ENCODE peak calls at places on chromosomes 2 and 18, in eight cellular contexts. A is fibroblast of lung, Q is upper lobe of right lung, C is AG04450, Z is hepatocyte, V is heart right ventricle, G is heart left ventricle, I is H1. H is an unnamed sample.

GRCh38 chr18:3262234-3263171 is 570 bp downstream of the MYL12B start:
- DNase-seq in A (peak), Q (no peak), G (no peak), C (no peak), Z (peak), I (peak), V (no peak), H (peak)

GRCh38 chr18:3671181-3671580 is 221.2 kb downstream of the TGIF1 start:
- DNase-seq in C (no peak), V (no peak), G (no peak), Q (no peak), I (no peak), Z (no peak), A (no peak), H (no peak)

GRCh38 chr2:108586116-108586515 is 51.8 kb downstream of the LIMS1 start:
- DNase-seq in G (no peak), A (peak), V (no peak), Q (no peak), I (no peak), C (no peak), Z (no peak), H (peak)

GRCh38 chr2:864501-865106 is 86.0 kb upstream of the SNTG2 start:
- DNase-seq in I (no peak), G (no peak), V (no peak), C (no peak), Z (no peak), A (no peak), Q (peak), H (no peak)

GRCh38 chr2:120638450-120638849 is 97.2 kb upstream of the GLI2 start:
- DNase-seq in I (no peak), A (no peak), Z (no peak), C (no peak), V (no peak), Q (no peak), G (no peak), H (no peak)

GRCh38 chr2:27262379-27263286 is at the start of gene SLC30A3:
- DNase-seq in A (no peak), Q (peak), G (peak), C (no peak), Z (peak), I (peak), V (peak), H (no peak)

GRCh38 chr2:27078267-27079194 is at the start of gene EMILIN1:
- DNase-seq in A (peak), Z (peak), V (peak), G (peak), I (peak), Q (peak), C (peak), H (no peak)

GRCh38 chr2:191341436-191341835 is 96.2 kb downstream of the MYO1B start:
- DNase-seq in Z (no peak), Q (no peak), G (no peak), I (no peak), V (no peak), C (no peak), A (no peak), H (no peak)

GRCh38 chr2:47065771-47066380 is 89.2 kb downstream of the STPG4 start:
- DNase-seq in A (peak), I (no peak), V (no peak), G (peak), Z (no peak), Q (no peak), C (peak), H (peak)

GRCh38 chr2:219309278-219309677 is at the start of gene PTPRN:
- DNase-seq in I (peak), C (peak), Z (peak), G (no peak), V (no peak), Q (peak), A (peak), H (no peak)

GRCh38 chr18:59085797-59086196 is 53.9 kb upstream of the SEC11C start:
- DNase-seq in Z (peak), A (peak), V (no peak), Q (no peak), G (no peak), I (no peak), C (no peak), H (no peak)

GRCh38 chr2:157792345-157793052 is 83.6 kb downstream of the ACVR1 start:
- DNase-seq in I (no peak), V (no peak), Z (no peak), G (no peak), Q (no peak), A (peak), C (peak), H (peak)

GRCh38 chr2:8317419-8317818 is 364.4 kb upstream of the ID2 start:
- DNase-seq in Q (no peak), C (no peak), I (no peak), G (no peak), V (no peak), A (no peak), Z (no peak), H (no peak)

GRCh38 chr2:10079192-10079930 is 850 bp downstream of the CYS1 start:
- DNase-seq in C (no peak), Q (no peak), Z (peak), A (peak), G (no peak), I (peak), V (no peak), H (peak)

GRCh38 chr2:8455236-8456148 is 226.4 kb upstream of the ID2 start:
- DNase-seq in G (no peak), A (no peak), Z (no peak), I (no peak), C (no peak), V (no peak), Q (no peak), H (no peak)

GRCh38 chr18:73462092-73462491 is 594.3 kb upstream of the NETO1 start:
- DNase-seq in V (peak), G (no peak), Z (no peak), I (no peak), C (peak), Q (no peak), A (peak), H (peak)

GRCh38 chr2:31886700-31887099 is 124.1 kb downstream of the MEMO1 start:
- DNase-seq in Z (peak), C (no peak), Q (no peak), A (no peak), G (no peak), I (no peak), V (no peak), H (peak)

GRCh38 chr2:171365232-171365631 is 68.6 kb downstream of the METTL8 start:
- DNase-seq in Q (no peak), Z (no peak), C (no peak), A (peak), G (no peak), V (no peak), I (no peak), H (peak)

GRCh38 chr2:234579231-234579962 is 82.5 kb upstream of the ARL4C start:
- DNase-seq in C (no peak), I (no peak), Q (no peak), A (peak), G (no peak), V (no peak), Z (no peak), H (peak)

GRCh38 chr2:24855703-24856102 is 62.5 kb downstream of the CENPO start:
- DNase-seq in A (peak), G (no peak), I (no peak), Q (peak), Z (peak), V (no peak), C (no peak), H (no peak)

DNA sequence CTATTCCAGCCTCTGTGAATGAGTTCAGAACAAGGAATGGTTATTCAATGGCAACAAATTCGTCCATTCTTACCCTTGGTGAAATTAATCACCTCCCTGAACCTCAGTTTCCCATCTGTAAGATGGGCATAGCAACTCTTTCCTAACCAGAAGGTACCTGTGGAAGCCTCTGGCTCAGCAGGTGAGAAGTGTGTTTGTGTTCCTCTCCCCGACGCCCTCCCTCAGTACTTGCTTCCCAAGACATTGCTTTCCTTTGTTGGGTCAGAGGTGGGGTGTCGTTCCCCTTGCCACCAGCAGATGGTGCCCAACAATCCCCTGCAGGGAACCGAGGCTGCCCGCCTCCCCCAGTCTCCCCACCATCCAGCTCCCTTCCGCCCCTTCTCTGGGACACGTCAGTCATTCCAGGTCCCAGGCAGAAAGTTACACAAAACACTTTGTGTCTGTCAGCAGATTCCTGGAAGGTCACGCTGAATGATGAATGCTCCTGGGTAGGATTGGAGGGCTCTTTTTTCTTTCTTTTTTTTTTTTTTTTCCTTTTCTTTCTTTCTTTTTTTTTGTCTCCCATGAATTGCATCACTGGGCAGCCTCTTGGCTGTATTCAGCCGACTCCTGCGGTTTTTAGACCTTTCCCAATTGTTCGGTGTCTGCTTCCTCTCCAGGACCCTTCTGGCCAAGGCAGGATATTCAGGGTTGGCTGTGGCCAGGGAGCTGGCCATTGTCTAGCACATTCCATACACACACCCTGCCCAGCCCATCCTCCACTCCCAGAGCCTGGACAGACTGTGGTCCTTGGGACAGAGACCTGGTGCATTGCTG is 117.3 kb downstream of the LPIN1 start:
- DNase-seq in A (peak), Z (peak), I (peak), G (peak), Q (peak), V (peak), C (peak), H (peak)
- TF ChIP-seq CTCF in A (peak), Z (peak), I (peak), G (peak), Q (peak), V (peak), C (peak), H (peak)

DNA sequence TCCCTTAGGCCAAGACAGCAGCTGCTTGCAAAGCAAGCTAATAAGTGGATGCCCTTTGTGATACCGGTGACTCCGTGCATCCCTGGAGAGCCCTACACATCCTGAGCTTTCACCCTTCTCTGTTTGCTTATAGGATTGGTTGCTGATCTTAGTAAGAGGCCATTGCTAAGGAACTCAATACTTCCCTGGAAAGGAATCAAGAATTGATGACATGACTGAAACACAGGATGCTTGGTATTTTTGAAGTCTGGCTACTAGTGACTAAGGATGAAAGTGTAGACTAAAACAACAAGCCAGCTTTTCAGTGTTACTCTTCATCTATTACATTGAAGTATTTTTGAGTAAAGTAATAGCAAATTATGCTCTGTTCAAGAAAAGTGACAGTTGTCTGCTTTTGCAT is 123.0 kb upstream of the SERPINE2 start:
- DNase-seq in A (peak), G (no peak), C (peak), V (no peak), Z (no peak), I (peak), Q (no peak), H (peak)
- H3K27ac ChIP-seq in A (no peak), G (no peak), C (no peak), V (no peak), Z (no peak), I (no peak), Q (no peak), H (no peak)

GRCh38 chr2:159773426-159773825 is 24.6 kb downstream of the CD302 start:
- DNase-seq in Z (no peak), Q (no peak), C (no peak), I (no peak), V (no peak), G (no peak), A (no peak), H (peak)

GRCh38 chr2:159773876-159774275 is 24.1 kb downstream of the CD302 start:
- DNase-seq in I (no peak), Q (no peak), C (no peak), G (no peak), A (no peak), Z (no peak), V (no peak), H (no peak)

GRCh38 chr2:159774370-159774990 is 23.5 kb downstream of the CD302 start:
- DNase-seq in V (no peak), Z (no peak), I (no peak), A (no peak), C (no peak), G (no peak), Q (no peak), H (no peak)

GRCh38 chr2:159776321-159776720 is 21.7 kb downstream of the CD302 start:
- DNase-seq in Z (no peak), C (no peak), G (no peak), V (no peak), Q (no peak), A (no peak), I (no peak), H (no peak)

DNA sequence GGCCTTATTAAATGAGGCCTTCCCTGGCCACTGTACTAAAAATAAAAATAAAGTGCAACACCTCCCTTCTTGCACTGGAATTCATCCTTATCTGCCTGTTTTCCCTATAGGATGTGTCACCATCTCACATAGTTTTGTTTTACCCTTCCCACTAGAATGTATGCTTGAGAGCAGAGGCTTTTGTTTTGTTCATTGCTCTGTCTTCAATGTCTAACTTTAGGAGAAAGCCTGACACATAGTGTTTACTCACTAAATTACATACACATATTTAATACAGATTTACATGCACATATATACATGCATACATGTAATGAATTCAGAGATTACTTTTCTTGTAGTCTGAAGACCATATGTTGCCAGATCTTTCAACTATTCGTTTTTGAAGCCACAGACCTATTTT is 23.0 kb downstream of the CD302 start:
- DNase-seq in I (no peak), Q (no peak), A (no peak), V (no peak), Z (no peak), G (no peak), C (no peak), H (no peak)
- TF ChIP-seq CTCF in I (no peak), Q (no peak), A (no peak), V (no peak), Z (no peak), G (no peak), C (no peak), H (peak)

GRCh38 chr18:21000667-21001066 is 110.9 kb downstream of the ROCK1 start:
- DNase-seq in Z (no peak), A (peak), G (no peak), C (no peak), I (no peak), Q (no peak), V (no peak), H (peak)

DNA sequence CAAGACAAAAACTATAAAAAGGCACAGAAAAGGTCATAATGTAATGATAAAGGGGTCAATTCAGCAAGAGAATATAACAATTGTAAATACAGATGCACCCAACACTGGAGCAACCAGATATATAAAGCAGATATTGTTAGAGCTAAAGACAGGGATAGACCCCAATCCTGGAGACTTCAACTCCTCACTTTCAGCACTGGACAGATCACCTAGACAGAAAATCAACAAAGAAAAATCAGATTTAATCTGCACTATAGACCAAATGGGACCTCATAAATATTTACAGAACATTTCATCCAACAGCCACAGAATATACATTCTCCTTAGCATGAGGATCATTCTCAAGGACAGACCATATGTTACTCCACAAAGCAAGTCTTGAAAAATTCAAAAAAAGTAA is 114.2 kb downstream of the ROCK1 start:
- DNase-seq in Z (no peak), V (no peak), C (no peak), Q (no peak), G (no peak), I (no peak), A (no peak), H (no peak)
- H3K27ac ChIP-seq in Z (no peak), V (no peak), C (no peak), Q (no peak), G (no peak), I (no peak), A (no peak), H (no peak)